ENCODE peak calls at places on chromosomes 6 and 20, in seven cellular contexts. C is skeletal muscle cell; J is neural crest cell; Y is AG08395; H is sigmoid colon; I is stimulated activated CD8-positive, alpha-beta memory T cell treated with anti-CD3 and anti-CD28 coated beads, Interleukin-12 subunit alpha, Interleukin-12 subunit beta, amount 100 ng/mL, for 1 hour; G is stimulated activated CD4-positive, alpha-beta T cell treated with anti-CD3 and anti-CD28 coated beads, Interleukin-15, amount 100 ng/mL, for 1 hour. K is an unnamed sample.

GRCh38 chr20:37686762-37687477 is 6.9 kb upstream of the CTNNBL1 start:
- DNase-seq in H (no peak), I (no peak), Y (no peak), G (no peak), J (no peak), C (no peak), K (peak; percentile 7)

GRCh38 chr20:19308151-19308550 is 95.7 kb downstream of the SLC24A3 start:
- DNase-seq in H (no peak), C (no peak), G (no peak), J (no peak), Y (no peak), I (no peak), K (no peak)

GRCh38 chr20:36472656-36473071 is 68.7 kb upstream of the MYL9 start:
- DNase-seq in H (peak; percentile 83), J (no peak), Y (peak; percentile 62), I (no peak), C (no peak), G (no peak), K (no peak)

GRCh38 chr6:37798436-37799262 is 20.9 kb upstream of the ZFAND3 start:
- DNase-seq in H (no peak), C (no peak), J (no peak), I (no peak), Y (no peak), G (no peak), K (no peak)

GRCh38 chr6:72669324-72669723 is 47.5 kb downstream of the KCNQ5 start:
- DNase-seq in J (no peak), H (no peak), C (no peak), Y (no peak), I (no peak), G (no peak), K (no peak)

GRCh38 chr6:139905404-139906052 is 531.1 kb upstream of the CITED2 start:
- DNase-seq in G (no peak), Y (peak; percentile 13), J (no peak), H (no peak), I (no peak), C (no peak), K (no peak)

GRCh38 chr6:40545954-40546353 is 41.2 kb downstream of the LRFN2 start:
- DNase-seq in H (peak; percentile 38), G (no peak), J (peak; percentile 31), Y (no peak), C (no peak), I (no peak), K (no peak)

GRCh38 chr6:117338567-117338966 is 73.2 kb downstream of the VGLL2 start:
- DNase-seq in Y (no peak), H (no peak), I (no peak), G (no peak), J (no peak), C (no peak), K (no peak)

GRCh38 chr6:157184202-157185015 is 138.9 kb downstream of the TMEM242 start:
- DNase-seq in I (peak; percentile 12), G (peak; percentile 35), H (peak; percentile 83), J (peak; percentile 55), Y (peak; percentile 87), C (no peak), K (peak; percentile 72)

GRCh38 chr6:160810238-160810637 is 108.2 kb downstream of the PLG start:
- DNase-seq in I (no peak), Y (no peak), H (no peak), C (no peak), J (no peak), G (no peak), K (no peak)

GRCh38 chr6:147549531-147549930 is 41.0 kb downstream of the SAMD5 start:
- DNase-seq in I (no peak), J (no peak), Y (no peak), H (no peak), C (no peak), G (no peak), K (no peak)

K was measured in astrocyte of the spinal cord.